ENCODE peak calls at places on chromosomes 5 and 9, in four cellular contexts. R is CD8-positive, alpha-beta T cell; D is GM13977; N is endothelial cell. P is an unnamed sample.
A peak's percentile ranks its signal among the peaks of the same experiment; 100 is the strongest.

GRCh38 chr9:133950916-133951231 is 41.2 kb downstream of the VAV2 start:
- DNase-seq in R (no peak), N (no peak), D (no peak), P (no peak)

GRCh38 chr5:135210286-135211055 is 176.4 kb upstream of the PITX1 start:
- DNase-seq in D (no peak), N (no peak), R (no peak), P (peak; percentile 3)

GRCh38 chr5:66814146-66814991 is 218.2 kb downstream of the MAST4 start:
- DNase-seq in D (peak; percentile 64), R (no peak), N (peak; percentile 50), P (peak; percentile 51)

GRCh38 chr9:16642421-16643109 is 227.9 kb downstream of the BNC2 start:
- DNase-seq in R (no peak), N (no peak), D (no peak), P (no peak)

GRCh38 chr5:68242743-68243142 is 27.2 kb downstream of the PIK3R1 start:
- DNase-seq in N (no peak), R (no peak), D (no peak), P (no peak)

GRCh38 chr5:149561848-149562247 is 10.6 kb upstream of the CSNK1A1 start:
- DNase-seq in D (no peak), N (no peak), R (no peak), P (no peak)

GRCh38 chr9:119768266-119768665 is 399.0 kb upstream of the BRINP1 start:
- DNase-seq in R (no peak), D (no peak), N (no peak), P (no peak)

GRCh38 chr9:4262735-4263141 is 37.1 kb downstream of the GLIS3 start:
- DNase-seq in R (no peak), N (no peak), D (no peak), P (no peak)

GRCh38 chr5:138724470-138725146 is 28.6 kb upstream of the CTNNA1 start:
- DNase-seq in D (no peak), N (no peak), R (no peak), P (no peak)

GRCh38 chr5:73640861-73641320 is 14.9 kb downstream of the ARHGEF28 start:
- DNase-seq in R (no peak), N (no peak), D (no peak), P (no peak)

GRCh38 chr5:31232273-31232888 is 38.9 kb downstream of the CDH6 start:
- DNase-seq in N (peak; percentile 54), R (no peak), D (peak; percentile 31), P (peak; percentile 44)

GRCh38 chr5:148729182-148729581 is 74.9 kb upstream of the HTR4 start:
- DNase-seq in D (no peak), R (no peak), N (no peak), P (no peak)

DNA sequence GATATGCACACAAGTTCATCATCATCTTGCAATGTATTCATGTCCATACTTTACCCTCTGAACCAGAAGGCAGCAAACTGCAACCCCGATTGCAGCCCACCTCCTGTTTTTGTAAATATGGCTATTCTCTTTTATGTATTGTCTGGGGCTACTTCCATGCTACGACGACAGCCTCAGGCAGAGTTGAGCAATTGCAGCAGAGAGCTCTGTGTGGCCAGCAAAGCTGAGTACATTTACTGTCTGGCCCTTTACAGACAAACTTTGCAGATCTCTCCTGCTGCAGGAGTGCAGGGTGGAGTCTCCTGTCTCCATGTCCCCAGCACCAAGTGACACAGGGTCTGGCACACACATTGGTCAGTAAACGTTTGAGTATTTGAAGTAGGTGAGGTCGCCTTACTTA is 27.0 kb downstream of the PRRC2B start:
- DNase-seq in N (no peak), D (no peak), R (no peak), P (no peak)
- TF ChIP-seq CTCF in N (no peak), D (no peak), R (no peak), P (no peak)

DNA sequence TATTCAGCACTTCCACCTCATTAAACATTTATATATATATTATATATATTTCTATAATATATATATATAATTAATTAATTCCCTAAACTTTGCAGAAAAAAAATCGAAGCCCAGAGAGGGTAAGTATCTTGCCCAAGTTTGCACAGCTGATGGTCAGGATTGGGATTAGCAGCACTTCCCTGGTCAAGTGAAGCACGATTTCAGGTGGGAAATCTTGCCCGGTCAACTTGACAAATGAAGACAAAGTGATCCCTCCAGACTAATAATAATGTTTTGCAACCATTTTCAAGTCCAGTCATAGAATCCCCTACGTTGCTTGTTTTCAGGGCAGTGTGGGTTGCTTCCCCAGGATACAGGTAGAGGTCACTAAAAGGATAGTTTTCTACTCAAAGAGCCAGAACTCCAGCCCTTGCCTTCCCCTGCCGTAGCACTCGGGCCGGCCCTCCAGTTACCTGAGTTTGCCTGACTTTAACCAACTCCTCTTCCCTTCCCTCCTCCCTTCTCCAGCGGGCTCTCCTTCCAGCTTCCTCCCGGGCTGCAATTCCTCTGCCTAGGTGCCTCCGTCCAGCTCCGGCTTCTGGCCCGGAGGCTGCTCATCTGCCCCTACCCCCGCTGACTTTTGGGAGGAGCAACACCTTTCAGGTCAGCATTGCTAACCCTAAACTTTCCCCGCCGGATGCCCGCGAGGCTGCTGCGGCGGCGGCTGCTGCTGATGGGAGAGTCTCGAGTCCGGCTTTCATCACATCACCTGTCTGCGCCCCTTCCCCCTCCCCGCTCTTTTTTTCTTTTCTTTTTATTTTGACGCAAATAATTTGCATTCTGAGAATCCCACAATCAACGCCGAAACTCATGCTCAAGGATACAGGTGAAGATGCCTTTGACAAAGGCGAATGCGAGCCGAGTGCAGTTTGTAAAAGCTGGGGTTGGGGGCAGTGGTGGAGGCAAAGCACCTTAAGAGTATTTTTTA is 928 bp downstream of the PRLR start:
- DNase-seq in D (peak; percentile 67), N (peak; percentile 9), R (no peak), P (no peak)
- TF ChIP-seq CTCF in D (peak; percentile 43), N (no peak), R (no peak), P (no peak)

GRCh38 chr5:18314192-18314778 is 680.0 kb downstream of the TAF11L14 start:
- DNase-seq in N (no peak), D (peak; percentile 29), R (no peak), P (no peak)
- TF ChIP-seq CTCF in N (peak; percentile 93), D (peak; percentile 41), R (peak; percentile 38), P (no peak)

GRCh38 chr9:5569357-5569756 is 59.0 kb downstream of the PDCD1LG2 start:
- DNase-seq in R (no peak), D (no peak), N (no peak), P (no peak)

GRCh38 chr9:5568868-5569267 is 58.5 kb downstream of the PDCD1LG2 start:
- DNase-seq in N (no peak), D (no peak), R (no peak), P (no peak)

GRCh38 chr9:5563417-5563815 is 53.1 kb downstream of the PDCD1LG2 start:
- DNase-seq in D (no peak), R (no peak), N (no peak), P (no peak)

GRCh38 chr9:5563886-5564285 is 53.6 kb downstream of the PDCD1LG2 start:
- DNase-seq in N (no peak), R (no peak), D (no peak), P (no peak)

GRCh38 chr9:5566054-5566618 is 55.8 kb downstream of the PDCD1LG2 start:
- DNase-seq in D (no peak), N (no peak), R (no peak), P (no peak)
- TF ChIP-seq CTCF in D (no peak), N (no peak), R (no peak), P (no peak)

GRCh38 chr5:10162468-10162867 is 87.2 kb downstream of the ATPSCKMT start:
- DNase-seq in N (no peak), D (no peak), R (no peak), P (peak; percentile 86)

GRCh38 chr5:10153394-10153793 is 96.3 kb downstream of the ATPSCKMT start:
- DNase-seq in D (no peak), R (no peak), N (no peak), P (no peak)

GRCh38 chr5:10161778-10162177 is 87.9 kb downstream of the ATPSCKMT start:
- DNase-seq in D (no peak), R (no peak), N (no peak), P (no peak)

GRCh38 chr5:10157085-10157669 is 92.5 kb downstream of the ATPSCKMT start:
- DNase-seq in D (no peak), R (no peak), N (no peak), P (peak; percentile 63)

DNA sequence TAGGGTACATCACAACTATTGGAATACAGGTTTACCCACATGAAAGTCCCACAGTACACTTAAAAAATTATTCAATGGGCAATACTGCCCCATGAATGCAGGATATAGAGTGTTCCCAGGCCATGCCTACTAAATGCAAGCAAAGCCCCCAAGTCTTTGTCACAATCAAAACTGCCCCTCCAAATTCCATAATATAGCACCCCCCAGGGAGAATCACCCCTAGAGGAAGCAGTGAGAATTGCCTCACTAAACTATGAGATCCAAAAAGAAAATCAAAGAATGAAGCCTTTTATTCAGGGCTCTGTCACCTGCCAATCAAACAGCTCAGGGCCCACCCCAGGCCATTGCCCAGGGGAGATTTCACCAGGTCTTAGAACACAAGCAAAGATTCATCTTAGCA is 90.8 kb downstream of the ATPSCKMT start:
- DNase-seq in N (no peak), R (no peak), D (no peak), P (no peak)
- TF ChIP-seq CTCF in N (peak; percentile 47), R (no peak), D (no peak), P (peak; percentile 20)

DNA sequence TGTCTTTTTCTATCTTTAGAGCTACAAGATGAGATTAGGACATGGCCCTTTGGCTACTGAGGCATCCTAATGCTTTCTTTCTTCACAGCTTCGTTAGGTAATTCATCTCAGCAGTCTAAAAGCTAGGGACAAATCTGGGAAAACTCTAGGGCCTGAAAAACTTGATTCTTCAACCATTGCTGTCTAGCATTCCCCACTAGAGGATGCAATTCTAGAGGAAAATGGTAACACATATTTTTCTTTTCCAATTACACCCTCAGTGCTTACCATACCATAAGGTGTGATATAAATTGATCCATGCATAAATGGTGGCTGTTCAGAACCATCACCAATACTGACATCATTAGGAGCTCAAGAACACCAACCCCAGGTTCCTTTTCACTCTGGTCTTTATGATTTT is 525.8 kb upstream of the TRPC7 start:
- DNase-seq in N (no peak), R (no peak), D (no peak), P (no peak)
- TF ChIP-seq CTCF in N (no peak), R (no peak), D (no peak), P (no peak)